ENCODE peak calls at places on chromosomes 5 and 9, in four cellular contexts. C is Peyer's patch, H is cardiac muscle cell, F is heart left ventricle. E is an unnamed sample.
A peak's percentile ranks its signal among the peaks of the same experiment; 100 is the strongest.

GRCh38 chr5:82312373-82312856 is 34.3 kb upstream of the RPS23 start:
- DNase-seq in C (peak; percentile 58), H (peak; percentile 87), F (peak; percentile 69), E (no peak)

GRCh38 chr5:168494057-168494555 is 7.8 kb downstream of the RARS1 start:
- DNase-seq in C (no peak), H (peak; percentile 82), F (no peak), E (no peak)

GRCh38 chr9:109002141-109002540 is 11.2 kb downstream of the CTNNAL1 start:
- DNase-seq in C (no peak), H (no peak), F (no peak), E (no peak)

GRCh38 chr9:78491402-78491801 is 194.5 kb downstream of the PSAT1 start:
- DNase-seq in C (no peak), H (peak; percentile 34), F (no peak), E (no peak)

GRCh38 chr9:36894695-36895310 is 139.3 kb downstream of the PAX5 start:
- DNase-seq in C (no peak), H (no peak), F (no peak), E (no peak)

GRCh38 chr5:143101740-143102386 is 301.6 kb downstream of the NR3C1 start:
- DNase-seq in C (no peak), H (peak; percentile 29), F (no peak), E (no peak)

GRCh38 chr5:69052181-69052580 is 41.6 kb upstream of the SLC30A5 start:
- DNase-seq in C (no peak), H (no peak), F (no peak), E (no peak)

GRCh38 chr5:179326176-179326997 is 18.9 kb downstream of the ADAMTS2 start:
- DNase-seq in C (peak; percentile 47), H (no peak), F (peak; percentile 71), E (no peak)

GRCh38 chr9:135299651-135300345 is 179.8 kb upstream of the PPP1R26 start:
- DNase-seq in C (no peak), H (no peak), F (no peak), E (no peak)

GRCh38 chr5:27316283-27316675 is 277.9 kb upstream of the CDH9 start:
- DNase-seq in C (no peak), H (no peak), F (no peak), E (no peak)

GRCh38 chr9:4170231-4170630 is 129.6 kb downstream of the GLIS3 start:
- DNase-seq in C (no peak), H (no peak), F (no peak), E (no peak)

GRCh38 chr9:99181621-99182020 is 40.1 kb downstream of the ALG2 start:
- DNase-seq in C (no peak), H (no peak), F (no peak), E (no peak)

GRCh38 chr9:107541523-107541922 is 52.0 kb upstream of the KLF4 start:
- DNase-seq in C (no peak), H (no peak), F (no peak), E (no peak)

GRCh38 chr9:109409998-109410397 is 88.1 kb downstream of the PTPN3 start:
- DNase-seq in C (no peak), H (peak; percentile 52), F (no peak), E (no peak)

GRCh38 chr9:93198117-93198838 is 14.3 kb downstream of the WNK2 start:
- DNase-seq in C (peak; percentile 55), H (no peak), F (no peak), E (no peak)

DNA sequence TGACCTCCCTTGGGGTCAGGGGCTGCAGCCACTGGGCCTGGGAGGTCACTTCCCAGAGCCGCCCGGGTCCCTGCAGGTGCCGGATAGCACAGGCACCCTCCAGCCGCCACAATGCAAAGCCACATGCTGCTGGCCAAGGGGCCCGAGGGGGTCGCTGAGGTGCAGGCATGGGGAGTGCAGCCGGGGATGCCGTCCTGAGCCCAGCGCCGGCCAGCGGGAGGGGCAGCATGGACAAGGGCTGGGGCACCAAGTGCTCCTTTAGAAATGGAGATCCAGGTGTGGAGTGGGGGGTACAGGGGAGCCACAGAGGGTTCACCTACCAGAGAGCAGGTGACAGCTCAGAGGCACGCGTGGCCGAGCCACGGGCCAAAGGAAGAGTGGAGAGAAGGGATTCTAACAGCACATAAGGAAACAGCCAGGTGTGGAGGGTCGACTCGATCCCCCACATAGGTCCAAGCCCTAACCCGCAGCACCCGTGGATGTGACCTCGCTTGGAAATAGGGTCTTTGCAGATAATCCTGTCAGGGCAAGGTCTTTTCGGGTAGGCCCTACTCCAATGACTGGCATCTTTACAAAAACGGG is 24.7 kb downstream of the ZDHHC11B start:
- DNase-seq in C (no peak), H (no peak), F (peak; percentile 34), E (no peak)
- H3K27ac ChIP-seq in C (peak overlapping the region; percentile 52), H (no peak overlapping the region), F (peak overlapping the region; percentile 72), E (no peak overlapping the region)

GRCh38 chr5:65799857-65800256 is 77.9 kb downstream of the NLN start:
- DNase-seq in C (no peak), H (no peak), F (no peak), E (no peak)
- H3K27ac ChIP-seq in C (no peak overlapping the region), H (no peak overlapping the region), F (no peak overlapping the region), E (no peak overlapping the region)

DNA sequence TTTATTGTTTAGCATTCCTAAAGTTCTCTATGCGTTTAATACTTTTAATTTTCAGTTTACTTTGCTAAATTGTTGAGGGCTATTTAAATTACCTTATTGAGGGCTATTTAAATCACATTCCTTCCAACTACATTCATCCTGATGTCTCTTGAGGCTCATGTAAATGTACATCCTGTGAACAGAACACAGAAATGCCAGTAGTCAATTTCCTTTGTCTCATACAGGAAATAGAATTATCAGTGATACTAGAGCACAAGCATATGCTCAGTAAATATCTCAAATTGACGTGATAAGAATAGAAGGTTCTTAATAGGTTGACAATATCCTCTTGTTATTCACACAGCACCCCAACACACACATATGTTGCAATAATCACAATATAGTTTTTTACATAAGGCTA is 449.0 kb downstream of the CYLC2 start:
- DNase-seq in C (no peak), H (no peak), F (no peak), E (no peak)
- H3K27ac ChIP-seq in C (no peak overlapping the region), H (no peak overlapping the region), F (no peak overlapping the region), E (no peak overlapping the region)

DNA sequence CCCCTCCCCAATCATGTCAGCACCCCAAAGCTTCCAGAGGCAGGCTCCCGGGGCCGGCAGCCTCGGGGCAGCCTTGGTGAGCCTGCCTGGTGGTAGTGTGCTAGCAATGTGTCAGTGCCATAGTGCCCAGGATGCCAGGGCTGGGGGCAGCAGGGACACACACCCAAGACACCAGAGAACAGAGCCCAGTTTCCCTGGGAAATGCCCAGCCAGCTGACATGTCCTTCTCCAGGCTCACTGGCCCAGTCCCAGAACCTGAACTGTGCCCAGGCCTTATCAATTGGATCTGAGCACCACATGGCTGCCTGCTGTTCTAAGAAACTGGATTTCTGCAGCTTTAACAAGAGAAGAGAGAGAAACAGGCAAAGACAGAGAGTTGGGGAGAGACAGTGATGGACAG is 74.9 kb upstream of the LRRTM2 start:
- DNase-seq in C (peak; percentile 11), H (no peak), F (no peak), E (no peak)
- H3K27ac ChIP-seq in C (no peak overlapping the region), H (no peak overlapping the region), F (peak overlapping the region; percentile 13), E (no peak overlapping the region)

GRCh38 chr5:150488519-150489357 is 19.2 kb upstream of the NDST1 start:
- DNase-seq in C (no peak), H (no peak), F (peak; percentile 83), E (no peak)
- H3K27ac ChIP-seq in C (peak overlapping the region; percentile 91), H (peak overlapping the region; percentile 99), F (peak overlapping the region; percentile 99), E (peak overlapping the region; percentile 46)

E was measured in CD8-positive, alpha-beta memory T cell.